ENCODE peak calls at places on chromosomes 13 and 19, in eight cellular contexts. S, N, C, Z, F, Q, K and D are unnamed samples.

GRCh38 chr19:43534811-43535761 is 2.1 kb downstream of the ZNF575 start:
- DNase-seq in S (peak; percentile 49), F (peak; percentile 9), K (peak; percentile 49), Z (peak; percentile 89), Q (peak; percentile 19), N (no peak), C (no peak), D (no peak)

GRCh38 chr13:46675016-46675415 is 121.9 kb downstream of the ESD start:
- DNase-seq in S (no peak), F (no peak), N (peak; percentile 70), C (no peak), Z (no peak), K (no peak), Q (no peak), D (no peak)

GRCh38 chr13:96898212-96898611 is 96.1 kb downstream of the OXGR1 start:
- DNase-seq in Q (peak; percentile 27), K (no peak), S (no peak), F (no peak), Z (no peak), C (no peak), N (no peak), D (no peak)

GRCh38 chr13:109131698-109132257 is 502.4 kb downstream of the MYO16 start:
- DNase-seq in S (peak; percentile 11), Z (no peak), K (peak; percentile 19), N (no peak), F (no peak), C (no peak), Q (no peak), D (peak; percentile 46)

GRCh38 chr19:35959040-35959967 is 23.1 kb downstream of the LRFN3 start:
- DNase-seq in C (peak; percentile 55), N (no peak), F (no peak), K (peak; percentile 45), Q (no peak), S (no peak), Z (no peak), D (no peak)

GRCh38 chr13:58085819-58086218 is 454.3 kb downstream of the PCDH17 start:
- DNase-seq in S (no peak), K (no peak), Q (no peak), F (no peak), C (no peak), Z (no peak), N (no peak), D (no peak)

GRCh38 chr13:27022571-27023311 is 148.9 kb downstream of the USP12 start:
- DNase-seq in Z (peak; percentile 82), N (peak; percentile 71), C (no peak), S (peak; percentile 51), K (peak; percentile 28), F (no peak), Q (peak; percentile 16), D (no peak)

GRCh38 chr13:35978607-35979316 is 152.4 kb downstream of the DCLK1 start:
- DNase-seq in N (peak; percentile 44), Q (peak; percentile 55), S (peak; percentile 50), Z (peak; percentile 36), F (peak; percentile 5), C (no peak), K (peak; percentile 34), D (peak; percentile 26)

GRCh38 chr19:51702103-51702753 is 9.1 kb downstream of the SPACA6 start:
- DNase-seq in C (no peak), F (no peak), S (peak; percentile 56), Z (peak; percentile 87), K (peak; percentile 87), Q (no peak), N (no peak), D (no peak)